ENCODE peak calls at places on chromosome 2, in six cellular contexts. X is A549; A is GM13976; F is HS-5; U is GM03348; T is activated CD8-positive, alpha-beta memory T cell treated with anti-CD3 and anti-CD28 coated beads for 24 hours. V is an unnamed sample.

GRCh38 chr2:139790807-139791206 is 1010.6 kb upstream of the NXPH2 start:
- DNase-seq in T (no peak), X (peak; percentile 36), A (peak; percentile 22), U (peak; percentile 3), F (peak; percentile 28), V (no peak)

GRCh38 chr2:241003047-241003360 is 4.6 kb downstream of the SNED1 start:
- DNase-seq in A (no peak), U (no peak), F (no peak), X (no peak), T (no peak), V (no peak)

GRCh38 chr2:215808996-215809395 is 204.4 kb downstream of the MREG start:
- DNase-seq in F (no peak), X (no peak), A (no peak), T (no peak), U (no peak), V (no peak)

GRCh38 chr2:96092580-96092877 is 23.8 kb downstream of the ADRA2B start:
- DNase-seq in A (no peak), X (no peak), F (no peak), T (no peak), U (no peak), V (no peak)

GRCh38 chr2:218030409-218031195 is 27.8 kb upstream of the TNS1 start:
- DNase-seq in A (no peak), F (no peak), U (no peak), T (peak; percentile 24), X (no peak), V (no peak)

GRCh38 chr2:42261531-42262195 is 92.5 kb downstream of the EML4 start:
- DNase-seq in X (no peak), U (no peak), F (no peak), A (no peak), T (no peak), V (no peak)

GRCh38 chr2:23988371-23988770 is 21.5 kb upstream of the MFSD2B start:
- DNase-seq in F (no peak), U (peak; percentile 28), T (no peak), A (peak; percentile 43), X (peak; percentile 53), V (no peak)

GRCh38 chr2:201257941-201258665 is 2.2 kb upstream of the CASP8 start:
- DNase-seq in U (peak; percentile 76), X (peak; percentile 86), T (peak; percentile 90), F (peak; percentile 73), A (peak; percentile 64), V (peak; percentile 56)

GRCh38 chr2:85173909-85174308 is 40.7 kb downstream of the TCF7L1 start:
- DNase-seq in U (peak; percentile 42), F (no peak), X (no peak), T (no peak), A (no peak), V (no peak)

GRCh38 chr2:229634574-229635185 is 79.7 kb downstream of the DNER start:
- DNase-seq in T (no peak), F (no peak), X (no peak), U (no peak), A (no peak), V (no peak)

V was measured in AG08396.